ENCODE peak calls at places on chromosomes 4 and X, in ten cellular contexts. O is cardiac muscle cell, G is ovary, E is psoas muscle, Y is lower leg skin, M is right atrium auricular region, W is esophagus muscularis mucosa, B is endothelial cell, S is mammary epithelial cell, T is GM10248. I is an unnamed sample.

GRCh38 chr4:148447672-148448071 is 5.5 kb upstream of the NR3C2 start:
- DNase-seq in O (no peak), G (no peak), E (no peak), Y (no peak), M (no peak), W (no peak), B (no peak), S (no peak), T (no peak), I (no peak)

GRCh38 chrX:28851871-28852270 is 264.6 kb downstream of the IL1RAPL1 start:
- DNase-seq in O (peak), G (no peak), E (no peak), Y (no peak), M (no peak), W (no peak), B (no peak), S (no peak), T (no peak), I (no peak)

GRCh38 chr4:33149658-33150057 is 2429.5 kb downstream of the PCDH7 start:
- DNase-seq in O (no peak), G (no peak), E (no peak), Y (no peak), M (no peak), W (no peak), B (no peak), S (no peak), T (no peak), I (no peak)

GRCh38 chrX:154436597-154437397 is at the start of gene GDI1:
- DNase-seq in O (peak), G (peak), E (peak), Y (no peak), M (no peak), W (no peak), B (peak), S (no peak), T (peak), I (no peak)

GRCh38 chrX:66020578-66021406 is 19.1 kb downstream of the VSIG4 start:
- DNase-seq in O (no peak), G (no peak), E (no peak), Y (no peak), M (no peak), W (no peak), B (no peak), S (no peak), T (no peak), I (no peak)

GRCh38 chrX:25558137-25558536 is 542.4 kb upstream of the ARX start:
- DNase-seq in O (no peak), G (no peak), E (no peak), Y (no peak), M (no peak), W (no peak), B (no peak), S (no peak), T (no peak), I (no peak)

GRCh38 chr4:141686146-141686775 is 49.9 kb downstream of the IL15 start:
- DNase-seq in O (no peak), G (no peak), E (no peak), Y (no peak), M (no peak), W (no peak), B (no peak), S (peak), T (no peak), I (no peak)

GRCh38 chr4:1523907-1524636 is 117.8 kb upstream of the NKX1-1 start:
- DNase-seq in O (no peak), G (no peak), E (peak), Y (no peak), M (no peak), W (no peak), B (no peak), S (no peak), T (no peak), I (no peak)

GRCh38 chr4:2304321-2304876 is 42.5 kb upstream of the MXD4 start:
- DNase-seq in O (no peak), G (no peak), E (no peak), Y (no peak), M (peak), W (peak), B (no peak), S (no peak), T (no peak), I (no peak)

GRCh38 chrX:137166591-137166990 is 132.8 kb upstream of the GPR101 start:
- DNase-seq in O (peak), G (no peak), E (no peak), Y (no peak), M (no peak), W (no peak), B (peak), S (no peak), T (no peak), I (no peak)

GRCh38 chr4:75189976-75190375 is 257.1 kb downstream of the PARM1 start:
- DNase-seq in O (peak), G (no peak), E (no peak), Y (no peak), M (no peak), W (no peak), B (no peak), S (no peak), T (no peak), I (no peak)

GRCh38 chrX:75210602-75211001 is 54.5 kb upstream of the ABCB7 start:
- DNase-seq in O (no peak), G (no peak), E (no peak), Y (no peak), M (no peak), W (no peak), B (no peak), S (no peak), T (no peak), I (no peak)
- TF ChIP-seq CTCF in O (no peak), G (no peak), E (no peak), Y (no peak), M (no peak), W (no peak), B (no peak), S (no peak), T (no peak), I (no peak)

GRCh38 chr4:90798948-90799347 is 671.8 kb downstream of the CCSER1 start:
- DNase-seq in O (no peak), G (no peak), E (no peak), Y (no peak), M (no peak), W (no peak), B (no peak), S (no peak), T (no peak), I (no peak)

DNA sequence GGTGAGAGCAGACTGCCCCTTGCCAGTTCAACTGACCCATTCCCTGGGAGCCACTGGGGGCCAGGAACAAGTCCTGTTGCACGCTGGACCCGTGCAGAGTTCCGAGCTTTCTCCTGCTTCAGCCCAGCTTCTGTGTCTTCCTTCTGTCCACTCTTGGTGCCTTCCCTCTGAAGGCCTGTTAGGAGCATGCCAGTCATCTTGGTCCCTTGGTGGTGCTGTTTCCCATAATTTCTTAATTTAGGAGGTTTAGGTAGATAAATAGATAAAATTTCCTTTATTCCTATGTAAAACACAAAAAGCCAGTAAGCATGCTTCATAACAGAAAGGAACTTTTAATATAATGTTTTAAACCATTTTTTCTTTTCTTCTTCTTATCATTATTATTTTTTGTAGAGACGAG is 672.7 kb downstream of the CCSER1 start:
- DNase-seq in O (no peak), G (no peak), E (no peak), Y (no peak), M (no peak), W (no peak), B (no peak), S (no peak), T (no peak), I (no peak)
- TF ChIP-seq CTCF in O (no peak), G (no peak), E (no peak), Y (no peak), M (no peak), W (no peak), B (no peak), S (peak), T (no peak), I (no peak)

GRCh38 chr4:14338206-14338605 is 664.1 kb upstream of the CPEB2 start:
- DNase-seq in O (no peak), G (no peak), E (no peak), Y (no peak), M (no peak), W (no peak), B (no peak), S (no peak), T (no peak), I (no peak)
- TF ChIP-seq CTCF in O (no peak), G (no peak), E (no peak), Y (no peak), M (no peak), W (no peak), B (no peak), S (no peak), T (no peak), I (no peak)

DNA sequence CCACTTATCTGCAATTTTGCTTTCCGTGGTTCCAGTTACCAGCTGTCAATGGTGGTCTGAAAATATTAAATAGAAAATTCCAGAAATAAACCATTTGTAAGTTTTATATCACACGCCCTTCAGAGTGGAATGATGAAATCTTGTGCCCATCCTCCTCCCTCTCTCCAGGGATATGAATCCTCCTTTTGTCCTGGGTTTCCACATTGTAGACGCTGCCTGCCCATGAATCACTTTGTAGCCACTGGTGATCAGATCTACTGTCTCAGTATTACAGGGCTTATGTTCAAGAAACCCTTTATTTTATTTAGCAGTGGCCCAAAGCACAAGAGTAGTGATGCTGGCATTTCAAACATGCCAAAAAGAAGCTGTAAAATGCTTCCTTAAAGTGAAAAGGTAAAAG is 198.6 kb downstream of the KCNIP4 start:
- DNase-seq in O (no peak), G (no peak), E (no peak), Y (no peak), M (no peak), W (no peak), B (no peak), S (peak), T (no peak), I (no peak)
- TF ChIP-seq CTCF in O (no peak), G (no peak), E (no peak), Y (no peak), M (no peak), W (no peak), B (no peak), S (no peak), T (no peak), I (no peak)

DNA sequence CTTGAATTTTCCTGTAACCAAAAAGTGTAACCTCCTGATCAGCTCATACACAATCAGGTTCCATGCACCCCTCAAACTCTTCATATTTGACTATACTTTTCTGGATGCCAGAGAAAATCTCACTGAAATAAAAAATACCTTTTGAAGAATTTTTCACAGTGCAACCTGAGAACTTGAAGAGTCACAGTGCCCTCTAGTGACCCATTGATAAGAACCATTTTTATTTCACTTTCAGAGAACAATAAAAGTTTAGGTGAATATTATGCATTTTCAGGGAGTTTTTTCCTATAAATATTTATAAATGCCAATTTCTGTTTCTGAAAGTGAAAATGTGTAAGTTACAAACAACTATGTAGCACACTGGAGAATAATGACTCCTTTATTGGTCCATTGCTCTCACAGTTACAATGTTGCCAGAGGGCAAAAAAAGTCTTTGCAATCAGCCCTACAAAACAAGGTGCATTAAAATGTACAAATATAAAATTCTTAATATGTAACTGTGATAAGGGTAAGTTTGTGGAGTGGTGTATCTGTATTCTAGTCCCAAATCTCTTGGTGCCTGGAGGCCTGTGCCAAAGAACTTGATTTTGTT is 153.6 kb upstream of the INTU start:
- DNase-seq in O (peak), G (no peak), E (no peak), Y (no peak), M (no peak), W (no peak), B (no peak), S (peak), T (no peak), I (no peak)
- TF ChIP-seq CTCF in O (peak), G (peak), E (peak), Y (no peak), M (no peak), W (peak), B (peak), S (peak), T (peak), I (peak)